ENCODE peak calls at places on chromosomes 5 and 9, in seven cellular contexts. U is A549; B is pons; Z is activated CD8-positive, alpha-beta memory T cell treated with anti-CD3 and anti-CD28 coated beads for 48 hours; A is lower leg skin; N is ecto neural progenitor cell; P is thoracic aorta. I is an unnamed sample.

GRCh38 chr5:111043712-111044506 is 27.6 kb upstream of the TSLP start:
- DNase-seq in U (no peak), B (no peak), Z (no peak), A (no peak), N (no peak), P (no peak), I (no peak)

GRCh38 chr5:142772766-142773293 is 2.7 kb downstream of the ARHGAP26 start:
- DNase-seq in U (no peak), B (no peak), Z (no peak), A (no peak), N (no peak), P (no peak), I (no peak)

GRCh38 chr9:5549671-5550650 is 39.6 kb downstream of the PDCD1LG2 start:
- DNase-seq in U (no peak), B (no peak), Z (no peak), A (no peak), N (no peak), P (no peak), I (no peak)

GRCh38 chr9:121609845-121610637 is 41.4 kb upstream of the DAB2IP start:
- DNase-seq in U (peak), B (no peak), Z (no peak), A (peak), N (no peak), P (peak), I (no peak)

GRCh38 chr5:154467655-154468354 is 10.2 kb downstream of the HAND1 start:
- DNase-seq in U (peak), B (peak), Z (no peak), A (peak), N (peak), P (no peak), I (peak)

GRCh38 chr9:122228191-122228905 is 409 bp downstream of the LHX6 start:
- DNase-seq in U (no peak), B (no peak), Z (no peak), A (no peak), N (peak), P (no peak), I (no peak)

GRCh38 chr5:149445739-149446369 is 66.8 kb upstream of the IL17B start:
- DNase-seq in U (peak), B (no peak), Z (no peak), A (no peak), N (no peak), P (no peak), I (no peak)

GRCh38 chr5:149486726-149487635 is 64.3 kb downstream of the CSNK1A1 start:
- DNase-seq in U (no peak), B (no peak), Z (no peak), A (peak), N (no peak), P (no peak), I (no peak)

GRCh38 chr5:10409504-10409903 is 32.2 kb upstream of the ROPN1L start:
- DNase-seq in U (no peak), B (no peak), Z (no peak), A (no peak), N (no peak), P (no peak), I (no peak)

GRCh38 chr9:118094387-118094786 is 390.2 kb downstream of the TLR4 start:
- DNase-seq in U (no peak), B (no peak), Z (no peak), A (no peak), N (no peak), P (no peak), I (no peak)

GRCh38 chr9:137437691-137438590 is 3.2 kb downstream of the ENTPD8 start:
- DNase-seq in U (no peak), B (no peak), Z (no peak), A (no peak), N (no peak), P (no peak), I (no peak)

GRCh38 chr9:97704851-97705250 is 7.7 kb upstream of the XPA start:
- DNase-seq in U (no peak), B (no peak), Z (no peak), A (no peak), N (no peak), P (no peak), I (no peak)